ENCODE peak calls at places on chromosomes 7 and 10, in six cellular contexts. One of them, this sample, is unnamed.

GRCh38 chr10:63157845-63158624 is 24.9 kb downstream of the NRBF2 start:
- DNase-seq in naive thymus-derived CD4-positive, alpha-beta T cell: no peak
- DNase-seq in hepatocyte: peak; percentile 92
- DNase-seq in GM23338: peak; percentile 96
- DNase-seq in IMR-90: peak; percentile 95
- DNase-seq in tibial nerve: no peak
- DNase-seq in this sample: no peak

GRCh38 chr10:132239126-132240031 is 52.6 kb downstream of the DPYSL4 start:
- DNase-seq in naive thymus-derived CD4-positive, alpha-beta T cell: no peak
- DNase-seq in hepatocyte: no peak
- DNase-seq in GM23338: no peak
- DNase-seq in IMR-90: peak; percentile 25
- DNase-seq in tibial nerve: no peak
- DNase-seq in this sample: no peak

GRCh38 chr7:21762469-21762868 is 183.2 kb downstream of the CDCA7L start:
- DNase-seq in naive thymus-derived CD4-positive, alpha-beta T cell: no peak
- DNase-seq in hepatocyte: no peak
- DNase-seq in GM23338: no peak
- DNase-seq in IMR-90: no peak
- DNase-seq in tibial nerve: no peak
- DNase-seq in this sample: no peak

GRCh38 chr10:111209666-111210065 is 132.8 kb downstream of the ADRA2A start:
- DNase-seq in naive thymus-derived CD4-positive, alpha-beta T cell: no peak
- DNase-seq in hepatocyte: no peak
- DNase-seq in GM23338: no peak
- DNase-seq in IMR-90: no peak
- DNase-seq in tibial nerve: no peak
- DNase-seq in this sample: no peak

GRCh38 chr7:45891462-45892402 is 3.4 kb downstream of the IGFBP1 start:
- DNase-seq in naive thymus-derived CD4-positive, alpha-beta T cell: no peak
- DNase-seq in hepatocyte: no peak
- DNase-seq in GM23338: no peak
- DNase-seq in IMR-90: no peak
- DNase-seq in tibial nerve: no peak
- DNase-seq in this sample: peak; percentile 56

GRCh38 chr7:159024280-159024951 is 120.3 kb downstream of the VIPR2 start:
- DNase-seq in naive thymus-derived CD4-positive, alpha-beta T cell: no peak
- DNase-seq in hepatocyte: no peak
- DNase-seq in GM23338: no peak
- DNase-seq in IMR-90: no peak
- DNase-seq in tibial nerve: no peak
- DNase-seq in this sample: peak; percentile 33

GRCh38 chr10:114026189-114027040 is 17.3 kb upstream of the ADRB1 start:
- DNase-seq in naive thymus-derived CD4-positive, alpha-beta T cell: no peak
- DNase-seq in hepatocyte: peak; percentile 31
- DNase-seq in GM23338: no peak
- DNase-seq in IMR-90: peak; percentile 53
- DNase-seq in tibial nerve: no peak
- DNase-seq in this sample: no peak

GRCh38 chr7:2018786-2019692 is 213.7 kb downstream of the MAD1L1 start:
- DNase-seq in naive thymus-derived CD4-positive, alpha-beta T cell: no peak
- DNase-seq in hepatocyte: peak; percentile 82
- DNase-seq in GM23338: no peak
- DNase-seq in IMR-90: peak; percentile 82
- DNase-seq in tibial nerve: peak; percentile 26
- DNase-seq in this sample: peak; percentile 75

GRCh38 chr10:86840498-86840897 is 84.1 kb downstream of the BMPR1A start:
- DNase-seq in naive thymus-derived CD4-positive, alpha-beta T cell: no peak
- DNase-seq in hepatocyte: no peak
- DNase-seq in GM23338: no peak
- DNase-seq in IMR-90: no peak
- DNase-seq in tibial nerve: no peak
- DNase-seq in this sample: no peak

GRCh38 chr10:78491812-78492211 is 458.1 kb downstream of the RPS24 start:
- DNase-seq in naive thymus-derived CD4-positive, alpha-beta T cell: no peak
- DNase-seq in hepatocyte: no peak
- DNase-seq in GM23338: no peak
- DNase-seq in IMR-90: peak; percentile 18
- DNase-seq in tibial nerve: no peak
- DNase-seq in this sample: no peak

GRCh38 chr10:86292462-86293322 is 73.9 kb downstream of the GRID1 start:
- DNase-seq in naive thymus-derived CD4-positive, alpha-beta T cell: no peak
- DNase-seq in hepatocyte: no peak
- DNase-seq in GM23338: no peak
- DNase-seq in IMR-90: no peak
- DNase-seq in tibial nerve: no peak
- DNase-seq in this sample: peak; percentile 31

GRCh38 chr7:78090616-78091015 is 292.0 kb downstream of the PHTF2 start:
- DNase-seq in naive thymus-derived CD4-positive, alpha-beta T cell: no peak
- DNase-seq in hepatocyte: no peak
- DNase-seq in GM23338: no peak
- DNase-seq in IMR-90: peak; percentile 16
- DNase-seq in tibial nerve: no peak
- DNase-seq in this sample: no peak

GRCh38 chr7:23530901-23531793 is 634 bp downstream of the TRA2A start:
- DNase-seq in naive thymus-derived CD4-positive, alpha-beta T cell: peak; percentile 37
- DNase-seq in hepatocyte: peak; percentile 79
- DNase-seq in GM23338: peak; percentile 76
- DNase-seq in IMR-90: peak; percentile 59
- DNase-seq in tibial nerve: peak; percentile 35
- DNase-seq in this sample: peak; percentile 78

GRCh38 chr7:149261829-149262617 is at the start of gene ZNF783:
- DNase-seq in naive thymus-derived CD4-positive, alpha-beta T cell: peak; percentile 79
- DNase-seq in hepatocyte: peak; percentile 95
- DNase-seq in GM23338: peak; percentile 96
- DNase-seq in IMR-90: peak; percentile 85
- DNase-seq in tibial nerve: peak; percentile 74
- DNase-seq in this sample: peak; percentile 92

GRCh38 chr7:31782411-31782991 is 95.5 kb downstream of the PPP1R17 start:
- DNase-seq in naive thymus-derived CD4-positive, alpha-beta T cell: no peak
- DNase-seq in hepatocyte: peak; percentile 76
- DNase-seq in GM23338: peak; percentile 85
- DNase-seq in IMR-90: peak; percentile 77
- DNase-seq in tibial nerve: no peak
- DNase-seq in this sample: no peak

GRCh38 chr7:67105382-67105781 is 108.7 kb downstream of the TYW1 start:
- DNase-seq in naive thymus-derived CD4-positive, alpha-beta T cell: no peak
- DNase-seq in hepatocyte: peak; percentile 16
- DNase-seq in GM23338: no peak
- DNase-seq in IMR-90: peak; percentile 33
- DNase-seq in tibial nerve: no peak
- DNase-seq in this sample: no peak

GRCh38 chr7:157482517-157483120 is 145.8 kb downstream of the DNAJB6 start:
- DNase-seq in naive thymus-derived CD4-positive, alpha-beta T cell: no peak
- DNase-seq in hepatocyte: no peak
- DNase-seq in GM23338: peak; percentile 16
- DNase-seq in IMR-90: no peak
- DNase-seq in tibial nerve: no peak
- DNase-seq in this sample: peak; percentile 4

GRCh38 chr10:5588603-5589002 is 63.8 kb downstream of the CALML3 start:
- DNase-seq in naive thymus-derived CD4-positive, alpha-beta T cell: no peak
- DNase-seq in hepatocyte: no peak
- DNase-seq in GM23338: no peak
- DNase-seq in IMR-90: no peak
- DNase-seq in tibial nerve: no peak
- DNase-seq in this sample: no peak

GRCh38 chr7:122307228-122307619 is 2.7 kb upstream of the FEZF1 start:
- DNase-seq in naive thymus-derived CD4-positive, alpha-beta T cell: no peak
- DNase-seq in hepatocyte: no peak
- DNase-seq in GM23338: peak; percentile 80
- DNase-seq in IMR-90: no peak
- DNase-seq in tibial nerve: no peak
- DNase-seq in this sample: no peak

GRCh38 chr10:115921795-115922194 is 351.2 kb downstream of the GFRA1 start:
- DNase-seq in naive thymus-derived CD4-positive, alpha-beta T cell: no peak
- DNase-seq in hepatocyte: no peak
- DNase-seq in GM23338: no peak
- DNase-seq in IMR-90: peak; percentile 19
- DNase-seq in tibial nerve: no peak
- DNase-seq in this sample: no peak

GRCh38 chr10:62643612-62644587 is 160.6 kb upstream of the ADO start:
- DNase-seq in naive thymus-derived CD4-positive, alpha-beta T cell: no peak
- DNase-seq in hepatocyte: no peak
- DNase-seq in GM23338: no peak
- DNase-seq in IMR-90: no peak
- DNase-seq in tibial nerve: no peak
- DNase-seq in this sample: no peak

GRCh38 chr7:124940306-124940705 is 10.7 kb upstream of the POT1 start:
- DNase-seq in naive thymus-derived CD4-positive, alpha-beta T cell: no peak
- DNase-seq in hepatocyte: no peak
- DNase-seq in GM23338: no peak
- DNase-seq in IMR-90: peak; percentile 9
- DNase-seq in tibial nerve: no peak
- DNase-seq in this sample: no peak

GRCh38 chr7:2030475-2031456 is 202.0 kb downstream of the MAD1L1 start:
- DNase-seq in naive thymus-derived CD4-positive, alpha-beta T cell: no peak
- DNase-seq in hepatocyte: no peak
- DNase-seq in GM23338: no peak
- DNase-seq in IMR-90: no peak
- DNase-seq in tibial nerve: no peak
- DNase-seq in this sample: no peak

GRCh38 chr10:91210435-91210834 is 10.0 kb upstream of the PCGF5 start:
- DNase-seq in naive thymus-derived CD4-positive, alpha-beta T cell: no peak
- DNase-seq in hepatocyte: peak; percentile 21
- DNase-seq in GM23338: no peak
- DNase-seq in IMR-90: no peak
- DNase-seq in tibial nerve: no peak
- DNase-seq in this sample: no peak

GRCh38 chr7:15839415-15840100 is 153.1 kb upstream of the MEOX2 start:
- DNase-seq in naive thymus-derived CD4-positive, alpha-beta T cell: no peak
- DNase-seq in hepatocyte: peak; percentile 29
- DNase-seq in GM23338: peak; percentile 86
- DNase-seq in IMR-90: no peak
- DNase-seq in tibial nerve: peak; percentile 59
- DNase-seq in this sample: peak; percentile 75
- H3K4me3 ChIP-seq in naive thymus-derived CD4-positive, alpha-beta T cell: no peak overlapping the region
- H3K4me3 ChIP-seq in hepatocyte: no peak overlapping the region
- H3K4me3 ChIP-seq in GM23338: peak overlapping the region; percentile 14
- H3K4me3 ChIP-seq in IMR-90: peak overlapping the region; percentile 17
- H3K4me3 ChIP-seq in tibial nerve: peak overlapping the region; percentile 18
- H3K4me3 ChIP-seq in this sample: peak overlapping the region; percentile 52

GRCh38 chr10:31606841-31607240 is 287.8 kb downstream of the ZEB1 start:
- DNase-seq in naive thymus-derived CD4-positive, alpha-beta T cell: no peak
- DNase-seq in hepatocyte: no peak
- DNase-seq in GM23338: no peak
- DNase-seq in IMR-90: peak; percentile 35
- DNase-seq in tibial nerve: no peak
- DNase-seq in this sample: no peak

GRCh38 chr10:31607481-31607880 is 288.5 kb downstream of the ZEB1 start:
- DNase-seq in naive thymus-derived CD4-positive, alpha-beta T cell: no peak
- DNase-seq in hepatocyte: no peak
- DNase-seq in GM23338: no peak
- DNase-seq in IMR-90: no peak
- DNase-seq in tibial nerve: no peak
- DNase-seq in this sample: no peak

GRCh38 chr10:31604646-31605170 is 285.7 kb downstream of the ZEB1 start:
- DNase-seq in naive thymus-derived CD4-positive, alpha-beta T cell: no peak
- DNase-seq in hepatocyte: no peak
- DNase-seq in GM23338: no peak
- DNase-seq in IMR-90: no peak
- DNase-seq in tibial nerve: no peak
- DNase-seq in this sample: no peak

GRCh38 chr10:31605426-31605825 is 286.4 kb downstream of the ZEB1 start:
- DNase-seq in naive thymus-derived CD4-positive, alpha-beta T cell: no peak
- DNase-seq in hepatocyte: no peak
- DNase-seq in GM23338: no peak
- DNase-seq in IMR-90: no peak
- DNase-seq in tibial nerve: no peak
- DNase-seq in this sample: no peak

DNA sequence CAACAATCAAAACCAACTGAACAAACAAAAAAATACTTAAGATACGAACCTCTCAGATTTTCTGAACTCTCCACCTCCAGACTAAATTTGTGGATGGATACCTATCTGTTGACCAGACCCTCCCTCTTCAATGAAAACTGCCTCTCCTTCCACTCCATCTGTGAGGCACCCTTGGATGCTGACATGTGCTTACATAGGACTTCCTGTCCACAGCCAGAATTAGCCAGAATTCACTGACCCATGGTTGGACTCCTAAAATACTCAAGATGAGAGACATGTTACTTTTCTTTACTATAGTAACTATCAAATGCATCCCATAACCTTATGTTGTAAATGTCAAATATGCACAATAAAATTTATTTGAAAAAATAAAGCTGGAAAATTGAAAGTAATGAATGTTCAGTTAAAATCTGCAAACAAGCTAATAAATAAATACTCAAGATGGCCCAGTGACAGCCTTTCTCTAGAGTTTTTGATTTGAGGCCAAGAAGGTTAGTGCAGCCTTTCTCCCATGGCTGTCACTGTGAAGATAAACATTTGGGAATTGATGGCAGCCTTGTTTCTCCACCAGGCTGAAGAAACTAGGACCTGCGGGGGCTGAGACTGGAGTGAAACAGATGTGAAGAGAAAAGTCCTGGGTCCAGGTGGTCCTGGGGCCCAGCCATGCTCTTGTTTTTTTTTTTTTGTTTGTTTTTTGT is 287.0 kb downstream of the ZEB1 start:
- DNase-seq in naive thymus-derived CD4-positive, alpha-beta T cell: no peak
- DNase-seq in hepatocyte: no peak
- DNase-seq in GM23338: no peak
- DNase-seq in IMR-90: no peak
- DNase-seq in tibial nerve: no peak
- DNase-seq in this sample: no peak
- H3K27ac ChIP-seq in naive thymus-derived CD4-positive, alpha-beta T cell: no peak overlapping the region
- H3K27ac ChIP-seq in hepatocyte: no peak overlapping the region
- H3K27ac ChIP-seq in GM23338: no peak overlapping the region
- H3K27ac ChIP-seq in IMR-90: no peak overlapping the region
- H3K27ac ChIP-seq in tibial nerve: no peak overlapping the region
- H3K27ac ChIP-seq in this sample: no peak overlapping the region

GRCh38 chr10:60167056-60167455 is 222.6 kb downstream of the ANK3 start:
- DNase-seq in naive thymus-derived CD4-positive, alpha-beta T cell: no peak
- DNase-seq in hepatocyte: no peak
- DNase-seq in GM23338: no peak
- DNase-seq in IMR-90: no peak
- DNase-seq in tibial nerve: no peak
- DNase-seq in this sample: no peak
- H3K4me3 ChIP-seq in naive thymus-derived CD4-positive, alpha-beta T cell: no peak overlapping the region
- H3K4me3 ChIP-seq in hepatocyte: no peak overlapping the region
- H3K4me3 ChIP-seq in GM23338: no peak overlapping the region
- H3K4me3 ChIP-seq in IMR-90: peak overlapping the region; percentile 24
- H3K4me3 ChIP-seq in tibial nerve: no peak overlapping the region
- H3K4me3 ChIP-seq in this sample: peak overlapping the region; percentile 57

DNA sequence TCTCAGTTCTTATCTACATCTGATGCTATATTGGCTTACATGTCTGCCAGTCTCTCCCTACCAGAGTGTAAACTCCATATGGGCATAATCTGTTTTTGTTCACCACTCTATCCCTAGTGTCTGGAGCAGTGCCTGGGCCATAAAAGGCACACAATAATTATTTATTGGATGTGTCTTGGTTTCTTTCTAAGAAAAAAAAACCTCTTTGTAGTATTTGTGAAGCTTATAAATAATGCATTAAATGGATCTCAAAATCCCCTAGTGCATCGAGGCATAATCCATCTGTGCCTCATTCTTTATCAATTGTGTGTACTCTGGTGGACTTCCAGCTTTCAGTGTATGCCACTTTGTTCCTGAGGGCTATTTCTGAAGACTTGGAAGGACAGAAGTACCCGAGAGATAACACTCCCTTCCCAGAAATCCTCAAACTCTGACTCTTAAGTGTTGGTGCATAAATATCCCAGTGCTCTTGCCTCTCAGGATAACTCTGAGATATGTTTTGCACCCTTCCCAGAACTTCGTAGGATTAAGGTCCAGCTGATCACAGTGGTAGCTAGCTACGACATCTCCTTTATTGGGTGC is 255.0 kb upstream of the PHYHIPL start:
- DNase-seq in naive thymus-derived CD4-positive, alpha-beta T cell: no peak
- DNase-seq in hepatocyte: no peak
- DNase-seq in GM23338: no peak
- DNase-seq in IMR-90: no peak
- DNase-seq in tibial nerve: no peak
- DNase-seq in this sample: no peak
- H3K27ac ChIP-seq in naive thymus-derived CD4-positive, alpha-beta T cell: no peak overlapping the region
- H3K27ac ChIP-seq in hepatocyte: no peak overlapping the region
- H3K27ac ChIP-seq in GM23338: no peak overlapping the region
- H3K27ac ChIP-seq in IMR-90: no peak overlapping the region
- H3K27ac ChIP-seq in tibial nerve: no peak overlapping the region
- H3K27ac ChIP-seq in this sample: no peak overlapping the region